ENCODE peak calls at places on chromosomes 6 and 20, in ten cellular contexts. P is PC-3; E is tibial nerve; B is activated CD4-positive, alpha-beta T cell treated with anti-CD3 and anti-CD28 coated beads, Interleukin-2, amount 50 U/mL, for 48 hours; C is kidney tubule cell; I is activated CD4-positive, CD25-positive, alpha-beta regulatory T cell; L is NCI-H1092 treated with DMSO at 0.1 percent for 48 hours; R is NCI-H1436; U is endothelial cell; Y is NCI-H526 treated with DMSO at 0.1 percent for 48 hours. V is an unnamed sample.

GRCh38 chr6:30061766-30062458 is 847 bp downstream of the POLR1H start:
- DNase-seq in B (no peak), P (peak), U (no peak), C (peak), L (no peak), E (no peak), I (no peak), Y (no peak), R (no peak), V (no peak)

GRCh38 chr6:137261393-137262154 is 42.4 kb upstream of the IFNGR1 start:
- DNase-seq in C (peak), B (no peak), E (no peak), U (no peak), L (no peak), R (no peak), I (no peak), Y (no peak), P (peak), V (no peak)

GRCh38 chr20:53291548-53291947 is 302.1 kb downstream of the ZNF217 start:
- DNase-seq in E (no peak), C (no peak), B (peak), U (peak), Y (no peak), P (peak), R (no peak), L (no peak), I (no peak), V (peak)

GRCh38 chr6:132070356-132070755 is 119.2 kb upstream of the CCN2 start:
- DNase-seq in I (no peak), Y (peak), U (no peak), C (no peak), L (no peak), B (no peak), R (no peak), E (no peak), P (no peak), V (no peak)

GRCh38 chr6:22062807-22063408 is 233.9 kb downstream of the PRL start:
- DNase-seq in E (no peak), L (no peak), B (peak), C (peak), I (no peak), P (no peak), U (no peak), Y (no peak), R (no peak), V (no peak)

GRCh38 chr6:21856096-21856825 is 262.7 kb downstream of the SOX4 start:
- DNase-seq in L (no peak), Y (no peak), R (no peak), E (no peak), U (no peak), B (no peak), I (no peak), C (peak), P (peak), V (no peak)

GRCh38 chr6:40568062-40568708 is 19.0 kb downstream of the LRFN2 start:
- DNase-seq in C (no peak), L (no peak), E (no peak), P (no peak), U (no peak), Y (no peak), I (no peak), B (no peak), R (no peak), V (no peak)

GRCh38 chr20:37920679-37921322 is 17.9 kb downstream of the VSTM2L start:
- DNase-seq in P (no peak), C (no peak), L (no peak), E (no peak), I (no peak), U (no peak), R (no peak), Y (no peak), B (no peak), V (no peak)

GRCh38 chr6:33197431-33198048 is 2.9 kb downstream of the RXRB start:
- DNase-seq in C (peak), Y (peak), I (no peak), E (no peak), U (no peak), B (peak), P (peak), R (peak), L (no peak), V (peak)

GRCh38 chr6:3915076-3915791 is 66.1 kb downstream of the FAM50B start:
- DNase-seq in B (peak), L (no peak), U (no peak), P (no peak), E (no peak), I (no peak), Y (no peak), C (no peak), R (no peak), V (no peak)

V was measured in HuH-7.